ENCODE peak calls at places on chromosomes 5 and 9, in ten cellular contexts. Y is GM23248, F is mammary epithelial cell, E is GM12878, C is IMR-90, N is K562, D is GM23338, O is fibroblast of lung, U is H9, M is PC-3. T is an unnamed sample. For H3K27me3, the result is how much of the 10 kb centered on the place peaks cover.

GRCh38 chr9:89667730-89668129 is 62.9 kb downstream of the GADD45G start:
- DNase-seq in Y (no peak), M (no peak), O (no peak), C (no peak), D (no peak), U (no peak), E (no peak), N (no peak), F (no peak), T (no peak)

GRCh38 chr5:60633336-60633735 is 66.6 kb downstream of the DEPDC1B start:
- DNase-seq in F (peak), N (no peak), D (no peak), O (peak), C (peak), M (no peak), U (no peak), E (no peak), Y (peak), T (peak)

GRCh38 chr9:125541840-125542243 is 165.2 kb downstream of the MAPKAP1 start:
- DNase-seq in M (no peak), C (no peak), Y (no peak), N (no peak), U (no peak), D (no peak), O (no peak), E (no peak), F (no peak), T (no peak)

GRCh38 chr9:101028346-101029299 is at the start of gene PLPPR1:
- DNase-seq in U (peak), M (no peak), E (no peak), D (peak), O (peak), C (peak), F (peak), Y (peak), N (no peak), T (peak)

GRCh38 chr5:154646841-154647759 is 108.1 kb upstream of the LARP1 start:
- DNase-seq in F (peak), M (peak), O (peak), N (peak), C (peak), U (peak), E (no peak), Y (peak), D (peak), T (peak)

GRCh38 chr5:132266031-132266835 is 8.7 kb downstream of the PDLIM4 start:
- DNase-seq in M (peak), U (no peak), C (no peak), Y (no peak), F (no peak), D (no peak), O (no peak), N (no peak), E (no peak), T (peak)

GRCh38 chr5:14156611-14157493 is 13.7 kb downstream of the TRIO start:
- DNase-seq in E (peak), C (peak), M (peak), U (no peak), F (peak), O (peak), N (no peak), Y (peak), D (no peak), T (peak)

GRCh38 chr5:123701511-123702200 is 189.7 kb downstream of the CSNK1G3 start:
- DNase-seq in M (no peak), C (no peak), Y (peak), U (no peak), E (no peak), D (no peak), N (no peak), F (no peak), O (no peak), T (no peak)

GRCh38 chr9:116287721-116288120 is 134.1 kb downstream of the PAPPA start:
- DNase-seq in M (peak), Y (peak), F (no peak), E (no peak), O (peak), D (no peak), N (no peak), U (no peak), C (peak), T (no peak)

GRCh38 chr5:145939532-145940065 is 3.2 kb downstream of the SH3RF2 start:
- DNase-seq in Y (no peak), M (no peak), N (no peak), D (no peak), C (no peak), F (no peak), U (no peak), O (no peak), E (no peak), T (no peak)

GRCh38 chr9:137433349-137433915 is 7.7 kb downstream of the ENTPD8 start:
- DNase-seq in U (no peak), C (no peak), N (no peak), Y (no peak), M (no peak), D (no peak), E (no peak), F (no peak), O (no peak), T (no peak)

GRCh38 chr9:137433916-137434431 is 7.2 kb downstream of the ENTPD8 start:
- DNase-seq in U (no peak), F (no peak), Y (no peak), O (no peak), N (no peak), C (no peak), D (no peak), M (no peak), E (no peak), T (no peak)

GRCh38 chr9:137431416-137431931 is 8.3 kb downstream of the NOXA1 start:
- DNase-seq in E (no peak), O (no peak), F (no peak), D (no peak), M (no peak), N (no peak), C (no peak), Y (no peak), U (no peak), T (peak)

GRCh38 chr9:137434498-137435380 is 6.4 kb downstream of the ENTPD8 start:
- DNase-seq in D (no peak), Y (no peak), M (no peak), U (no peak), E (no peak), O (no peak), N (no peak), F (no peak), C (no peak), T (peak)

GRCh38 chr9:137432687-137433348 is 8.3 kb downstream of the ENTPD8 start:
- DNase-seq in F (no peak), Y (no peak), N (no peak), O (no peak), D (no peak), M (no peak), C (no peak), E (no peak), U (no peak), T (no peak)
- H3K27me3 ChIP-seq in F (under half), Y (under half), N (under half), O (under half), D (under half), M (under half), C (under half), E (under half), U (under half), T (under half)

DNA sequence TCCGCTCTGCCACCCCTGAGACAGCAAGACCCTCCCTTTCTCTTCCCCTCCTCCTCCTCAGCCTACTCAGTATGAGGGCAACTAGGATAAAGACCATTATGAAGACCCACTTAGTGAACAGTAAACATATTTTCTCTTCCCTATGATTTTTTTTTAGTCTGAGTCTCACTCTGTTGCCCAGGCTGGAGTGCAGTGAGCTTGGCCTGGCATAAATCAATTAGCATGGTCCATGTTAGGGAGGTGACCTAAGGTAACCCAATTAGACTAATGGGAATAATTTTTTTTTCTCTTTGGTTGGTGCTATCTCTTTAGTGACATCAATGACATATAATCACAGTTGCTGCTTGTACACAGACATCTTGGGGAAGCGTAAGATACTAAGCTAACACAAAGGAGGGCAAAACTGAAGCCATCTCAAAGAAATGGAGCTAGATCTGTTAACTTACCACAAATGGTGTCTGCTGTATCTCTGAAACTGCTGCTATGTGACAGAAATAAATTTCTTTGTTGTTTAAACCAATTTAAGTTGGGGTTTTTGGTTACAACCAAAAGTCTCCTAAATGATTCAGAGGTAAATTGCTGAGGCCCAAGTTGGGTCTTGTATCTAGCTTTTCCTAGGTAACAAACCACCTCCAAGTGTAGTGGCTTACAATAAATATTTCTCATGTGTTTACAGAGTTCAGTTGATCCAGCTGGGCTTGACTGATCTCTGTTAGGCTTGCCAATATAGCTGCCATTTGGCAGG is 13.3 kb downstream of the PKD2L2 start:
- DNase-seq in M (no peak), D (no peak), N (no peak), Y (no peak), E (no peak), U (no peak), C (no peak), O (no peak), F (no peak), T (no peak)
- H3K4me2 ChIP-seq in M (no peak), D (no peak), N (no peak), Y (no peak), E (no peak), U (no peak), C (no peak), O (no peak), F (no peak), T (no peak)

DNA sequence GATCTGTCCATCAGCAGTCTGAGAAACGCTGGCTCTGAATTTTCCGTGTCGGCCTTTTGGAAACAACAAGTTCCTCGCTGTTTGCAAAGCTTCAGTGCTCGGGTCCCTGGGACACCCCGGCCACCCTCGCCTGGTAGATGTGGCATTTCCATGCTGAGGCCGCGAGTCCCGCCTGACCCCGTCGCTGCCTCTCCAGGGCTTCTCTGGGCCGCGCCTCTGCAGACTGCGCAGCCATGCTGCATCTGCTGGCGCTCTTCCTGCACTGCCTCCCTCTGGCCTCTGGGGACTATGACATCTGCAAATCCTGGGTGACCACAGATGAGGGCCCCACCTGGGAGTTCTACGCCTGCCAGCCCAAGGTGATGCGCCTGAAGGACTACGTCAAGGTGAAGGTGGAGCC is 4.7 kb downstream of the NTNG2 start:
- DNase-seq in Y (no peak), F (no peak), O (no peak), N (peak), U (peak), C (no peak), M (no peak), D (peak), E (no peak), T (no peak)
- H3K27me3 ChIP-seq in Y (under half), F (under half), O (under half), N (half or more), U (under half), C (under half), M (under half), D (under half), E (under half), T (half or more)

GRCh38 chr5:1116109-1116735 is 4.4 kb upstream of the SLC12A7 start:
- DNase-seq in E (no peak), U (no peak), F (no peak), M (no peak), D (no peak), N (no peak), Y (no peak), O (no peak), C (no peak), T (no peak)
- H3K4me2 ChIP-seq in E (no peak), U (no peak), F (no peak), M (no peak), D (no peak), N (no peak), Y (no peak), O (no peak), C (no peak), T (no peak)

GRCh38 chr5:67026278-67026677 is 170.3 kb downstream of the CD180 start:
- DNase-seq in M (no peak), D (no peak), Y (no peak), N (no peak), E (no peak), U (no peak), C (no peak), F (no peak), O (no peak), T (no peak)
- H3K27me3 ChIP-seq in M (under half), D (under half), Y (under half), N (under half), E (under half), U (under half), C (under half), F (under half), O (under half), T (under half)

GRCh38 chr5:173794901-173795416 is 93.2 kb upstream of the CPEB4 start:
- DNase-seq in M (no peak), O (no peak), Y (no peak), F (no peak), D (no peak), C (no peak), N (no peak), U (no peak), E (no peak), T (no peak)
- H3K4me2 ChIP-seq in M (no peak), O (no peak), Y (no peak), F (no peak), D (no peak), C (no peak), N (no peak), U (no peak), E (no peak), T (no peak)

GRCh38 chr9:75039006-75039405 is 10.9 kb upstream of the CARNMT1 start:
- DNase-seq in N (no peak), F (no peak), Y (peak), U (no peak), E (no peak), O (peak), C (peak), M (peak), D (no peak), T (peak)

GRCh38 chr9:75039804-75040203 is 11.7 kb upstream of the CARNMT1 start:
- DNase-seq in U (no peak), Y (peak), C (no peak), M (no peak), F (no peak), N (no peak), E (no peak), D (no peak), O (no peak), T (no peak)

GRCh38 chr9:75036793-75037192 is 8.7 kb upstream of the CARNMT1 start:
- DNase-seq in D (no peak), F (no peak), Y (no peak), O (no peak), N (no peak), U (no peak), C (no peak), M (no peak), E (no peak), T (no peak)

GRCh38 chr9:75046725-75047345 is 18.7 kb upstream of the CARNMT1 start:
- DNase-seq in F (no peak), N (no peak), U (no peak), E (no peak), C (no peak), D (no peak), O (no peak), M (no peak), Y (no peak), T (no peak)

DNA sequence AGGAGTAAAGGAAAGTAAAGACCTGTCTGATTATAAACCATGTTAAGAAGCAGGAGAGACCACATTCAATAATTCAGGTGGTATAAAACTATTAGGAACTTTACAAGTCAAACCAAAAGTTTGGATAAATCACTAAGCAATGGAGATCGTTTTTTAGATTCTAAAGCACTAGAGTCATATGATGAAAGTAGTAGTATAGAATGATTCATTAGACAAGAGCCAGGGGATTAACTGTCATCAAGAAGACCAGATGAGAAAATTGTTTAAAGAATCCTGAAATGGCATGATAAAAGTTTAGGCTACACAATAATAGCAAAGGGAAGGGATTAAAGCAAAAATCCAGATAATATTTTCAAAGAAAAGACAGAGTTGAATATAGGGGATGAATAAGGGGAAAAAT is 12.9 kb upstream of the CARNMT1 start:
- DNase-seq in M (no peak), E (no peak), D (no peak), F (no peak), U (no peak), O (no peak), C (no peak), N (no peak), Y (peak), T (peak)
- H3K27me3 ChIP-seq in M (under half), E (under half), D (under half), F (under half), U (under half), O (under half), C (under half), N (under half), Y (under half), T (under half)